ENCODE peak calls at places on chromosomes 2 and 18, in four cellular contexts. M is iPS DF 6.9, T is heart left ventricle, C is Peyer's patch. F is an unnamed sample.
A peak's percentile ranks its signal among the peaks of the same experiment; 100 is the strongest.

GRCh38 chr2:28366496-28367282 is 26.0 kb upstream of the FOSL2 start:
- DNase-seq in M (no peak), T (no peak), C (peak; percentile 81), F (no peak)

GRCh38 chr2:99878951-99879350 is 263.4 kb downstream of the AFF3 start:
- DNase-seq in M (no peak), T (no peak), C (no peak), F (no peak)

GRCh38 chr2:123826729-123827271 is 198.3 kb upstream of the CNTNAP5 start:
- DNase-seq in M (no peak), T (peak; percentile 57), C (no peak), F (no peak)

GRCh38 chr2:223051580-223052375 is at the start of gene KCNE4:
- DNase-seq in M (no peak), T (no peak), C (no peak), F (peak; percentile 82)

GRCh38 chr2:101277111-101277510 is 24.4 kb downstream of the CNOT11 start:
- DNase-seq in M (no peak), T (no peak), C (no peak), F (no peak)

GRCh38 chr18:30192216-30192615 is 850.3 kb downstream of the DSC3 start:
- DNase-seq in M (peak; percentile 2), T (no peak), C (no peak), F (no peak)

GRCh38 chr2:584863-585823 is 92.1 kb downstream of the TMEM18 start:
- DNase-seq in M (no peak), T (no peak), C (no peak), F (no peak)

GRCh38 chr2:13662055-13662454 is 945.3 kb downstream of the TRIB2 start:
- DNase-seq in M (no peak), T (no peak), C (no peak), F (no peak)

GRCh38 chr2:235852528-235852920 is 315.7 kb downstream of the GBX2 start:
- DNase-seq in M (no peak), T (no peak), C (no peak), F (no peak)

GRCh38 chr18:62721837-62722795 is 6.8 kb downstream of the PHLPP1 start:
- DNase-seq in M (no peak), T (no peak), C (no peak), F (no peak)

GRCh38 chr2:234329202-234329930 is 167.5 kb downstream of the ARL4C start:
- DNase-seq in M (no peak), T (no peak), C (no peak), F (no peak)

GRCh38 chr2:218873359-218874194 is 7.1 kb upstream of the WNT10A start:
- DNase-seq in M (no peak), T (peak; percentile 60), C (no peak), F (no peak)

GRCh38 chr2:240725266-240726060 is 33.8 kb downstream of the AQP12A start:
- DNase-seq in M (no peak), T (no peak), C (no peak), F (no peak)

GRCh38 chr2:109422071-109422757 is 191.6 kb downstream of the SEPTIN10 start:
- DNase-seq in M (no peak), T (peak; percentile 16), C (no peak), F (no peak)

GRCh38 chr2:61898810-61899209 is 6.7 kb upstream of the COMMD1 start:
- DNase-seq in M (no peak), T (no peak), C (no peak), F (no peak)

DNA sequence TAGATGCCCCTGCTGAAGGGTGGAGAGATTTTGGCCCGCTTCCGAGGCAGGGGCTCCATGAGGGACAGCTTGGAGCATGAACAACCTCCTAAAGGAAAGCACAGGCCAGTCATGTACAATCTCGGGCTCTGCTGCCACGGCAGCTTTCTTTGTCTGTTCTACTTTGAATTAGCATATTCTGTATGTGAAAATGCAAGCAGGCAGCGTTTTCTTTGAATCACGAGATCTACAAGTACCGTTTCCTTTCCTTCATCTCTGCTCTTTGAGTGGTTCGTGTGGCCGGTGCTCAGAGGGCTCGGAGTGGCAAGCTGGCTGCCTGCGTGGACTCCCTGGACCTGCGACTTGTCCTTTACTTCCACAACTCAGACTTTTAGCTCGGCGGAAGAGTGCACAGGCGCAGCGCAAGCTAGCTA is 6.8 kb downstream of the TWIST2 start:
- DNase-seq in M (no peak), T (no peak), C (no peak), F (no peak)
- H3K27me3 ChIP-seq in M (no peaks in the 10 kb centered on the region), T (peaks cover 40% of the 10 kb centered on the region), C (no peaks in the 10 kb centered on the region), F (peaks cover under 1% of the 10 kb centered on the region)

GRCh38 chr2:9154061-9154460 is 52.6 kb upstream of the ASAP2 start:
- DNase-seq in M (no peak), T (no peak), C (no peak), F (no peak)
- H3K27me3 ChIP-seq in M (no peaks in the 10 kb centered on the region), T (no peaks in the 10 kb centered on the region), C (no peaks in the 10 kb centered on the region), F (no peaks in the 10 kb centered on the region)

DNA sequence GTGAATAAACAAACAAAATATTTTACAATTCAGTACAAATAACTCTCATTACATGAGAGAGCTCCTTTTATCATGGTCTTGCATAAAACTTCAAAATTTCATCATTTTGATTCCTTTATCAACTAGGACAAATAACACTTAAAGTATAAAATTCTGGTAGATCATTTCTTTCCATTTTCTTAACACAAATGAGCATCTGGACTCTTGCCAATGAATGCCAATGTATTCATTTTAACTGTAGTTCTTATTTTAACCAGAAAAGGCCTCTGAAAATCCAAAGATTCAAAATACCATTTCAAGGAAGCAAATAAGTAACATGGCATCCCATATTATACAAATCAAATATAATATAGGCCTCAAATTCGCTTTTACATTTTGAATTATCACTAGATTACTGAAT is 13.8 kb upstream of the POU3F3 start:
- DNase-seq in M (no peak), T (no peak), C (no peak), F (no peak)
- H3K27me3 ChIP-seq in M (peaks cover 25% of the 10 kb centered on the region), T (peaks cover 65% of the 10 kb centered on the region), C (no peaks in the 10 kb centered on the region), F (peaks cover 4% of the 10 kb centered on the region)

GRCh38 chr2:239548965-239549595 is 148.3 kb upstream of the HDAC4 start:
- DNase-seq in M (no peak), T (no peak), C (peak; percentile 29), F (peak; percentile 33)

GRCh38 chr2:239549711-239550265 is 149.0 kb upstream of the HDAC4 start:
- DNase-seq in M (no peak), T (no peak), C (no peak), F (no peak)

GRCh38 chr2:239551206-239551605 is 150.4 kb upstream of the HDAC4 start:
- DNase-seq in M (no peak), T (no peak), C (no peak), F (no peak)

GRCh38 chr2:239548491-239548890 is 147.7 kb upstream of the HDAC4 start:
- DNase-seq in M (no peak), T (peak; percentile 35), C (no peak), F (no peak)

DNA sequence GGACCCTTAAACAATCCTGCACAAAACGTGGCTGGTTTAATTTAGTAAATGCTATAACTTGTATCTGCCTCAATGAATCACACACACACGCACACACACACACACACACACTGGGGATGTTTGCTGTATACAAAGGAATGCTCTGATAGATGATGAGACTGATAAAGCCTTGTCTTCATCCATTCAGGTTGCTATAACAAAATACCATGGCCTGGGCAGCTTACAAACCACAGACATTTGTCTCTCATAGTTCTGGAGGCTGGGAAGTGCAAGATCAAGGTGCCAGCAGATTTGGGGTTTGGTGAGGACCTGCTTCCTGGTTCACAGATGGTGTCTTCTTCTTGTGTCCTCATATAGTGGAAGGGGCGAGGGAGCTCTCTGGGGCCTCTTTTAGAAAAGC is 149.5 kb upstream of the HDAC4 start:
- DNase-seq in M (no peak), T (no peak), C (no peak), F (no peak)
- H3K27me3 ChIP-seq in M (no peaks in the 10 kb centered on the region), T (peaks cover 11% of the 10 kb centered on the region), C (no peaks in the 10 kb centered on the region), F (peaks cover 53% of the 10 kb centered on the region)

F was measured in tibial artery.